ENCODE peak calls at places on chromosomes 16 and 17, in nine cellular contexts. I is HCT116, D is prostate gland, B is heart left ventricle, O is Peyer's patch, V is IMR-90, T is lower leg skin, Y is adrenal gland, N is endothelial cell of umbilical vein. G is an unnamed sample.

GRCh38 chr16:31333686-31334649 is 21.0 kb upstream of the ITGAX start:
- DNase-seq in D (no peak), N (no peak), O (peak; percentile 60), I (peak; percentile 52), T (no peak), V (peak; percentile 13), B (no peak), Y (no peak), G (no peak)

GRCh38 chr17:48995871-48996695 is 1.1 kb upstream of the IGF2BP1 start:
- DNase-seq in B (no peak), V (no peak), N (peak; percentile 47), D (no peak), O (no peak), Y (no peak), T (peak; percentile 79), I (no peak), G (peak; percentile 86)

GRCh38 chr17:49501496-49501895 is 6.4 kb downstream of the NGFR start:
- DNase-seq in N (no peak), T (no peak), I (no peak), V (no peak), Y (no peak), D (peak; percentile 78), O (no peak), B (no peak), G (no peak)

GRCh38 chr16:4378202-4378666 is 6.6 kb downstream of the VASN start:
- DNase-seq in Y (no peak), B (peak; percentile 80), D (no peak), T (peak; percentile 96), V (no peak), I (no peak), O (no peak), N (no peak), G (no peak)

GRCh38 chr17:4583796-4584124 is 569 bp upstream of the SMTNL2 start:
- DNase-seq in N (peak; percentile 18), O (no peak), D (no peak), I (peak; percentile 31), V (no peak), T (no peak), Y (no peak), B (peak; percentile 65), G (no peak)

GRCh38 chr16:85187002-85187401 is 74.7 kb upstream of the CIBAR2 start:
- DNase-seq in B (peak; percentile 80), Y (peak; percentile 89), D (no peak), I (no peak), N (no peak), T (no peak), V (peak; percentile 89), O (no peak), G (peak; percentile 77)

GRCh38 chr16:85555549-85556455 is 57.3 kb upstream of the GSE1 start:
- DNase-seq in N (no peak), Y (peak; percentile 57), D (no peak), V (no peak), I (no peak), O (peak; percentile 84), T (no peak), B (peak; percentile 35), G (no peak)

GRCh38 chr16:31479752-31480151 is 3.2 kb upstream of the SLC5A2 start:
- DNase-seq in O (peak; percentile 68), V (no peak), B (no peak), N (no peak), Y (no peak), T (no peak), D (no peak), I (no peak), G (no peak)

GRCh38 chr16:71723537-71724319 is 773 bp downstream of the PHLPP2 start:
- DNase-seq in D (peak; percentile 70), N (peak; percentile 75), V (peak; percentile 49), I (peak; percentile 47), B (peak; percentile 79), Y (peak; percentile 80), T (peak; percentile 93), O (peak; percentile 90), G (peak; percentile 78)
- TF ChIP-seq POLR2A in D (no peak), N (peak; percentile 52), V (peak; percentile 51), I (no peak), B (no peak), Y (peak; percentile 48), T (no peak), O (no peak), G (peak; percentile 23)

GRCh38 chr17:76351526-76352071 is 2.1 kb downstream of the PRPSAP1 start:
- DNase-seq in T (no peak), V (no peak), N (peak; percentile 52), B (no peak), Y (no peak), I (no peak), D (no peak), O (no peak), G (no peak)

GRCh38 chr17:76353004-76353598 is 615 bp downstream of the PRPSAP1 start:
- DNase-seq in D (peak; percentile 10), V (no peak), T (no peak), I (no peak), Y (peak; percentile 38), O (no peak), B (peak; percentile 40), N (peak; percentile 43), G (peak; percentile 41)

GRCh38 chr17:76354747-76355310 is 1.1 kb upstream of the PRPSAP1 start:
- DNase-seq in T (no peak), D (no peak), I (no peak), Y (no peak), V (no peak), B (no peak), O (no peak), N (no peak), G (no peak)

GRCh38 chr17:76354317-76354729 is 607 bp upstream of the PRPSAP1 start:
- DNase-seq in V (no peak), Y (no peak), B (no peak), I (no peak), D (no peak), T (no peak), N (no peak), O (no peak), G (no peak)

DNA sequence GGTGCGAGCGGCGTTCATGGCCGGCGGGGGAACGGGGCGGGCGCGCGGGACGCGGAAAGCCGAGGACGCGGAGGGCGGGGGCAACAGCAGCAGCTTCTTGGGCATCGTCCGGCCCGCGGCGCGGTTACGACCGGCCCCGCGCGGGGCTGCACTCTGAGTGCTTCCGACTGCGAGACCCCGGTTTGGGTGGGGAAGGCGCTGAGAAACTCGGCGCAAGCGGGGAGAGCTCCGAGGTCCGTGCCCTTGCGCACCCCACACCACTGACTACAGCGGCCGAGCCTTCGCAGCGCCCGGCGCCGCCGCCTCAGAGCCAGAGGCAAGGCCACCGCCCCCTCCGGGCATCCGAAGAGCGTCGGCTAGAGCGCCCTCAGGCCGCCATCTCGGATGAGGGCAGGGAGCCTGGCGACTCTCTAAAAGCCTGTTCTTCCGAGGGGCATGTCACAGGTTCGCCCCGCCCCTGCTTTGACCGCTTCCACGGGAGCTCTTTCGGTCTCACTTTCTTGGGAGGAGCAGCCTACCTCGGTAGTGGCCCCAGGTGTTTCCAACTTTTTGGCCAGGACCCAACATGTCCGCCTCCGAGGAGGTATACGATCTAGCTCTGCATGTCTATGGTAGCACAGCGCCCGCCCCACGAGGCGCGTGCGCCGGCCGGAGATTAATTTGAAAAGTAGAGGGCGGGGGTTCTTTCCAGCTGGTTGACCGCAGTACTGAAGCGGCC is at the start of gene PRPSAP1:
- DNase-seq in Y (peak; percentile 87), V (peak; percentile 87), D (peak; percentile 89), N (peak; percentile 94), B (peak; percentile 93), T (peak; percentile 96), O (peak; percentile 93), I (peak; percentile 93), G (peak; percentile 82)
- TF ChIP-seq POLR2A in Y (peak; percentile 93), V (peak; percentile 93), D (peak; percentile 86), N (peak; percentile 96), B (peak; percentile 36), T (no peak), O (peak; percentile 66), I (peak; percentile 97), G (peak; percentile 99)

GRCh38 chr17:80219777-80220708 is at the start of the genes SGSH and SLC26A11:
- DNase-seq in V (peak; percentile 45), D (peak; percentile 79), Y (peak; percentile 90), N (peak; percentile 65), T (peak; percentile 97), O (peak; percentile 91), B (peak; percentile 87), I (peak; percentile 13), G (peak; percentile 94)
- TF ChIP-seq POLR2A in V (no peak), D (peak; percentile 68), Y (peak; percentile 76), N (peak; percentile 82), T (no peak), O (peak; percentile 32), B (no peak), I (peak; percentile 39), G (peak; percentile 59)

GRCh38 chr17:68035523-68036303 is at the start of gene KPNA2:
- DNase-seq in T (peak; percentile 98), Y (peak; percentile 97), N (peak; percentile 99), O (peak; percentile 96), B (peak; percentile 96), V (peak; percentile 98), I (peak; percentile 99), D (peak; percentile 92), G (peak; percentile 93)
- TF ChIP-seq POLR2A in T (no peak), Y (peak; percentile 79), N (peak; percentile 97), O (peak; percentile 38), B (peak; percentile 36), V (peak; percentile 95), I (peak; percentile 92), D (peak; percentile 30), G (peak; percentile 91)

DNA sequence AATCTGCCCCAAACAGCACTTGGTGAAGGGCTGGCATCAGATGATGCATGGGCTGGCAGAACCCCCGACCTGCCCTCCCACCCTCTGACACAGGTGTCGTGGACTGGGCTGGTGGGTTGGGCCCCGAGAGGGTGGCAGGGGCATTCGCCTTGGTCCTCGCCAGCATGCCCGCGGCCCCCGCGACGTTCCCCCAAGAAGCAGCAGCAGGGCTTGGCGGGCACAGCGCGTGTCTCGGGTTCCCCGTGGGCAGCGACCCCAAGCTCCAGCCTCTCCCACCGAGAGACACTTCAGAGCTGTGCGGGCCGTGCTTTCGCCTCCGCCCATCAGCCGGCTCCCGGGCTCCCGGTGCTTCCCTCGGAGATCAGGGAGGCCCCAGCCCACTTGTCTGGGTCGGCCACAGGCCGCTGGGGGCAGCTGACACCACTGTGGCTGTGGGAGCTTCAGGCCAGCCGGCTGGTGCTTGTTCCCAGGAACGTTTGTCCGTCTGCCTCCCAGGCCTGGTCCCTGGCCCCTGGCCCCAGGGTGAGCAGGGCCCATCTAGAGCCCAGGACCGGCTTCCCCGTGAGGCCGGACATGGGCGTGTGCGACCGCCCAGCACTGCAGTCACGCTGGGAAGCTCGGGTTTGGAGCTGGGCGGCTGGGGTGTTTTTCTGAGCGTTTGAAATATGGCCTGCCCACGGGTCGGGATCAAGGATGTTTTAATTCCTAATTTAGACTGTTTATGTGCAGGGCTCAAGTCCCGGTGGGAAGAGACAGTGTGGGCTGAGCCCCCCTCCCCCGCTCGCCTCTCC is 16.6 kb downstream of the CACNA1H start:
- DNase-seq in Y (no peak), N (no peak), D (no peak), T (no peak), I (no peak), B (peak; percentile 62), V (no peak), O (no peak), G (no peak)
- TF ChIP-seq POLR2A in Y (no peak), N (no peak), D (no peak), T (no peak), I (no peak), B (no peak), V (no peak), O (no peak), G (no peak)

DNA sequence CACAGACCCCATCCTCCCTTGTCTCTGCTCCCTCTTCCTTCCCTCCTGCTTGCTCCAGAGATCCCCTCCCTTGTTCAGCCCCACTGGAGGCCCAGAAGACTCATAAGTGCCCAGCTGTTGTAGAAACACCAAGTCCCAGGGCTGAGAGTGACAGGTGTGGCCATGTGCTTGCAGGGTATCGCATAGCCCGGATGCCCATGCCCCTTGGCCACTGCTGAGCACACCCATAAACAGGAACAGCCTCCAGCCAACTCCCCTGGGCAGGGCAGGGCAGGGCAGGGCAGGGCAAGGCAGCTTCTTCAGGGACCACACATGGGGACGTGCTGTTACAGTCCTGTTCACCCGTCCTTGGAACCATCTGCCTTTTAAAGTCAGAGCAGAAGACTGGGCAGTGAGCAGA is 2.0 kb downstream of the CACNG1 start:
- DNase-seq in B (no peak), O (peak; percentile 70), T (no peak), I (no peak), D (no peak), V (no peak), Y (no peak), N (no peak), G (no peak)
- TF ChIP-seq POLR2A in B (no peak), O (no peak), T (no peak), I (no peak), D (no peak), V (no peak), Y (no peak), N (no peak), G (no peak)

G was measured in H54.